ENCODE peak calls at places on chromosomes 12 and 14, in five cellular contexts. G is omental fat pad; U is cardiac muscle cell; E is activated CD4-positive, alpha-beta T cell treated with anti-CD3 and anti-CD28 coated beads for 24 hours; M is colonic mucosa. W is an unnamed sample.

GRCh38 chr12:27970391-27970980 is 2.0 kb downstream of the PTHLH start:
- DNase-seq in G (no peak), U (peak), E (no peak), M (no peak), W (no peak)

GRCh38 chr14:66476964-66477363 is 9.2 kb upstream of the CCDC196 start:
- DNase-seq in G (no peak), U (no peak), E (no peak), M (no peak), W (peak)

GRCh38 chr14:78524766-78525165 is 354.6 kb downstream of the NRXN3 start:
- DNase-seq in G (no peak), U (no peak), E (no peak), M (no peak), W (no peak)

GRCh38 chr12:56150563-56150962 is 1.8 kb upstream of the MYL6B start:
- DNase-seq in G (no peak), U (no peak), E (no peak), M (no peak), W (peak)

GRCh38 chr12:14880890-14881453 is 4.7 kb downstream of the MGP start:
- DNase-seq in G (no peak), U (no peak), E (no peak), M (no peak), W (no peak)

GRCh38 chr12:3656946-3657622 is 95.8 kb downstream of the CRACR2A start:
- DNase-seq in G (no peak), U (no peak), E (no peak), M (no peak), W (no peak)

GRCh38 chr12:113506867-113507266 is 35.2 kb upstream of the LHX5 start:
- DNase-seq in G (no peak), U (no peak), E (no peak), M (no peak), W (no peak)

GRCh38 chr14:32593290-32593942 is 264.3 kb downstream of the AKAP6 start:
- DNase-seq in G (no peak), U (no peak), E (no peak), M (no peak), W (peak)

GRCh38 chr12:6652391-6652790 is 5.2 kb upstream of the ACRBP start:
- DNase-seq in G (no peak), U (no peak), E (no peak), M (no peak), W (no peak)

GRCh38 chr14:36070056-36071043 is 106.2 kb downstream of the PTCSC3 start:
- DNase-seq in G (no peak), U (peak), E (no peak), M (peak), W (peak)

GRCh38 chr12:45729233-45730115 is at the start of gene ARID2:
- DNase-seq in G (peak), U (peak), E (peak), M (peak), W (peak)

GRCh38 chr12:78447373-78447772 is 417.2 kb upstream of the SYT1 start:
- DNase-seq in G (no peak), U (no peak), E (no peak), M (no peak), W (no peak)

GRCh38 chr14:53462931-53463778 is 310.0 kb upstream of the DDHD1 start:
- DNase-seq in G (no peak), U (peak), E (no peak), M (no peak), W (no peak)

GRCh38 chr12:90366286-90366685 is 588.7 kb downstream of the CCER1 start:
- DNase-seq in G (no peak), U (no peak), E (no peak), M (no peak), W (peak)

GRCh38 chr12:88570103-88570502 is 10.2 kb downstream of the KITLG start:
- DNase-seq in G (no peak), U (no peak), E (no peak), M (no peak), W (peak)

GRCh38 chr12:124749725-124750124 is 113.9 kb downstream of the SCARB1 start:
- DNase-seq in G (no peak), U (no peak), E (no peak), M (no peak), W (no peak)

GRCh38 chr14:81236138-81236537 is 15.4 kb upstream of the GTF2A1 start:
- DNase-seq in G (no peak), U (no peak), E (no peak), M (no peak), W (no peak)

GRCh38 chr12:90090929-90091651 is 382.5 kb upstream of the ATP2B1 start:
- DNase-seq in G (peak), U (peak), E (no peak), M (peak), W (peak)

GRCh38 chr12:48183091-48183875 is at the start of gene CCDC184:
- DNase-seq in G (no peak), U (peak), E (peak), M (peak), W (peak)

GRCh38 chr14:64693766-64694165 is 10.5 kb upstream of the PLEKHG3 start:
- DNase-seq in G (no peak), U (no peak), E (no peak), M (no peak), W (no peak)

GRCh38 chr14:31877333-31877798 is 199.7 kb upstream of the ARHGAP5 start:
- DNase-seq in G (no peak), U (no peak), E (no peak), M (no peak), W (peak)

GRCh38 chr12:25957898-25958253 is 606 bp upstream of the RASSF8 start:
- DNase-seq in G (no peak), U (no peak), E (no peak), M (no peak), W (peak)

GRCh38 chr12:82740129-82741000 is 53.7 kb downstream of the TMTC2 start:
- DNase-seq in G (no peak), U (no peak), E (no peak), M (no peak), W (peak)